ENCODE peak calls at places on chromosome 1, in nine cellular contexts. One of them, this sample, is unnamed.

GRCh38 chr1:1307261-1307907 is 346 bp downstream of the ACAP3 start:
- DNase-seq in progenitor cell of endocrine pancreas: no peak
- DNase-seq in fibroblast of mammary gland: no peak
- DNase-seq in pancreas: peak
- DNase-seq in CD4-positive, alpha-beta T cell: no peak
- DNase-seq in H1: no peak
- DNase-seq in brain microvascular endothelial cell: no peak
- DNase-seq in cardiac muscle cell: no peak
- DNase-seq in H9: no peak
- DNase-seq in this sample: peak

GRCh38 chr1:33637846-33638440 is 165.5 kb downstream of the ZSCAN20 start:
- DNase-seq in pancreas: no peak
- DNase-seq in brain microvascular endothelial cell: no peak
- DNase-seq in H1: no peak
- DNase-seq in H9: no peak
- DNase-seq in CD4-positive, alpha-beta T cell: no peak
- DNase-seq in progenitor cell of endocrine pancreas: no peak
- DNase-seq in cardiac muscle cell: no peak
- DNase-seq in fibroblast of mammary gland: peak
- DNase-seq in this sample: no peak

GRCh38 chr1:183029591-183030000 is 6.4 kb downstream of the LAMC1 start:
- DNase-seq in progenitor cell of endocrine pancreas: no peak
- DNase-seq in CD4-positive, alpha-beta T cell: no peak
- DNase-seq in pancreas: no peak
- DNase-seq in cardiac muscle cell: peak
- DNase-seq in brain microvascular endothelial cell: peak
- DNase-seq in H9: no peak
- DNase-seq in H1: no peak
- DNase-seq in fibroblast of mammary gland: peak
- DNase-seq in this sample: no peak

GRCh38 chr1:21607549-21608529 is 61.3 kb downstream of the RAP1GAP start:
- DNase-seq in cardiac muscle cell: peak
- DNase-seq in CD4-positive, alpha-beta T cell: peak
- DNase-seq in pancreas: peak
- DNase-seq in H1: peak
- DNase-seq in brain microvascular endothelial cell: peak
- DNase-seq in progenitor cell of endocrine pancreas: peak
- DNase-seq in H9: peak
- DNase-seq in fibroblast of mammary gland: peak
- DNase-seq in this sample: peak

GRCh38 chr1:100404816-100405215 is 52.5 kb downstream of the CDC14A start:
- DNase-seq in progenitor cell of endocrine pancreas: no peak
- DNase-seq in cardiac muscle cell: no peak
- DNase-seq in H9: no peak
- DNase-seq in H1: no peak
- DNase-seq in pancreas: no peak
- DNase-seq in CD4-positive, alpha-beta T cell: no peak
- DNase-seq in brain microvascular endothelial cell: no peak
- DNase-seq in fibroblast of mammary gland: peak
- DNase-seq in this sample: no peak

GRCh38 chr1:182430263-182431068 is 19.5 kb upstream of the RGSL1 start:
- DNase-seq in progenitor cell of endocrine pancreas: no peak
- DNase-seq in H9: no peak
- DNase-seq in cardiac muscle cell: peak
- DNase-seq in CD4-positive, alpha-beta T cell: no peak
- DNase-seq in H1: no peak
- DNase-seq in fibroblast of mammary gland: no peak
- DNase-seq in brain microvascular endothelial cell: peak
- DNase-seq in pancreas: no peak
- DNase-seq in this sample: no peak

GRCh38 chr1:81305997-81306452 is 494.7 kb upstream of the ADGRL2 start:
- DNase-seq in brain microvascular endothelial cell: peak
- DNase-seq in H9: no peak
- DNase-seq in progenitor cell of endocrine pancreas: no peak
- DNase-seq in fibroblast of mammary gland: peak
- DNase-seq in CD4-positive, alpha-beta T cell: no peak
- DNase-seq in pancreas: no peak
- DNase-seq in H1: no peak
- DNase-seq in cardiac muscle cell: peak
- DNase-seq in this sample: no peak

GRCh38 chr1:8315573-8316475 is 2.1 kb upstream of the SLC45A1 start:
- DNase-seq in progenitor cell of endocrine pancreas: no peak
- DNase-seq in cardiac muscle cell: no peak
- DNase-seq in H1: no peak
- DNase-seq in H9: peak
- DNase-seq in fibroblast of mammary gland: no peak
- DNase-seq in brain microvascular endothelial cell: no peak
- DNase-seq in CD4-positive, alpha-beta T cell: no peak
- DNase-seq in pancreas: peak
- DNase-seq in this sample: no peak

GRCh38 chr1:79204774-79205173 is 198.2 kb upstream of the ADGRL4 start:
- DNase-seq in CD4-positive, alpha-beta T cell: no peak
- DNase-seq in brain microvascular endothelial cell: no peak
- DNase-seq in H1: no peak
- DNase-seq in progenitor cell of endocrine pancreas: no peak
- DNase-seq in cardiac muscle cell: no peak
- DNase-seq in fibroblast of mammary gland: no peak
- DNase-seq in H9: no peak
- DNase-seq in pancreas: no peak
- DNase-seq in this sample: no peak

GRCh38 chr1:5707566-5708178 is 284.6 kb downstream of the NPHP4 start:
- DNase-seq in H9: peak
- DNase-seq in cardiac muscle cell: no peak
- DNase-seq in brain microvascular endothelial cell: no peak
- DNase-seq in fibroblast of mammary gland: no peak
- DNase-seq in progenitor cell of endocrine pancreas: no peak
- DNase-seq in pancreas: no peak
- DNase-seq in CD4-positive, alpha-beta T cell: no peak
- DNase-seq in H1: no peak
- DNase-seq in this sample: no peak

GRCh38 chr1:6775644-6776043 is 9.6 kb upstream of the CAMTA1 start:
- DNase-seq in H1: no peak
- DNase-seq in brain microvascular endothelial cell: no peak
- DNase-seq in H9: no peak
- DNase-seq in CD4-positive, alpha-beta T cell: no peak
- DNase-seq in progenitor cell of endocrine pancreas: no peak
- DNase-seq in pancreas: no peak
- DNase-seq in fibroblast of mammary gland: no peak
- DNase-seq in cardiac muscle cell: no peak
- DNase-seq in this sample: no peak

GRCh38 chr1:106678661-106679060 is 377.8 kb upstream of the PRMT6 start:
- DNase-seq in fibroblast of mammary gland: peak
- DNase-seq in H1: no peak
- DNase-seq in H9: no peak
- DNase-seq in cardiac muscle cell: no peak
- DNase-seq in pancreas: no peak
- DNase-seq in progenitor cell of endocrine pancreas: no peak
- DNase-seq in CD4-positive, alpha-beta T cell: no peak
- DNase-seq in brain microvascular endothelial cell: no peak
- DNase-seq in this sample: no peak

GRCh38 chr1:157193702-157194391 is 55.7 kb upstream of the ETV3 start:
- DNase-seq in pancreas: peak
- DNase-seq in CD4-positive, alpha-beta T cell: peak
- DNase-seq in H1: peak
- DNase-seq in H9: peak
- DNase-seq in cardiac muscle cell: peak
- DNase-seq in progenitor cell of endocrine pancreas: peak
- DNase-seq in brain microvascular endothelial cell: peak
- DNase-seq in fibroblast of mammary gland: peak
- DNase-seq in this sample: peak

GRCh38 chr1:20719261-20719660 is 1.5 kb upstream of the KIF17 start:
- DNase-seq in pancreas: no peak
- DNase-seq in brain microvascular endothelial cell: no peak
- DNase-seq in progenitor cell of endocrine pancreas: no peak
- DNase-seq in CD4-positive, alpha-beta T cell: no peak
- DNase-seq in cardiac muscle cell: no peak
- DNase-seq in fibroblast of mammary gland: no peak
- DNase-seq in H1: no peak
- DNase-seq in H9: no peak
- DNase-seq in this sample: no peak

GRCh38 chr1:222916067-222916466 is 101.2 kb downstream of the DISP1 start:
- DNase-seq in H1: no peak
- DNase-seq in cardiac muscle cell: no peak
- DNase-seq in CD4-positive, alpha-beta T cell: no peak
- DNase-seq in H9: no peak
- DNase-seq in progenitor cell of endocrine pancreas: no peak
- DNase-seq in fibroblast of mammary gland: no peak
- DNase-seq in pancreas: no peak
- DNase-seq in brain microvascular endothelial cell: no peak
- DNase-seq in this sample: no peak

GRCh38 chr1:202438393-202439174 is 90.1 kb downstream of the PPP1R12B start:
- DNase-seq in fibroblast of mammary gland: no peak
- DNase-seq in cardiac muscle cell: no peak
- DNase-seq in brain microvascular endothelial cell: no peak
- DNase-seq in CD4-positive, alpha-beta T cell: no peak
- DNase-seq in pancreas: no peak
- DNase-seq in progenitor cell of endocrine pancreas: no peak
- DNase-seq in H9: no peak
- DNase-seq in H1: no peak
- DNase-seq in this sample: no peak

GRCh38 chr1:163585796-163586195 is 264.0 kb downstream of the NUF2 start:
- DNase-seq in H1: no peak
- DNase-seq in progenitor cell of endocrine pancreas: no peak
- DNase-seq in cardiac muscle cell: no peak
- DNase-seq in H9: no peak
- DNase-seq in pancreas: no peak
- DNase-seq in brain microvascular endothelial cell: no peak
- DNase-seq in CD4-positive, alpha-beta T cell: no peak
- DNase-seq in fibroblast of mammary gland: no peak
- DNase-seq in this sample: no peak

GRCh38 chr1:233289676-233290075 is 5.8 kb downstream of the PCNX2 start:
- DNase-seq in H1: peak
- DNase-seq in pancreas: no peak
- DNase-seq in CD4-positive, alpha-beta T cell: no peak
- DNase-seq in brain microvascular endothelial cell: no peak
- DNase-seq in fibroblast of mammary gland: no peak
- DNase-seq in progenitor cell of endocrine pancreas: no peak
- DNase-seq in H9: peak
- DNase-seq in cardiac muscle cell: no peak
- DNase-seq in this sample: no peak

DNA sequence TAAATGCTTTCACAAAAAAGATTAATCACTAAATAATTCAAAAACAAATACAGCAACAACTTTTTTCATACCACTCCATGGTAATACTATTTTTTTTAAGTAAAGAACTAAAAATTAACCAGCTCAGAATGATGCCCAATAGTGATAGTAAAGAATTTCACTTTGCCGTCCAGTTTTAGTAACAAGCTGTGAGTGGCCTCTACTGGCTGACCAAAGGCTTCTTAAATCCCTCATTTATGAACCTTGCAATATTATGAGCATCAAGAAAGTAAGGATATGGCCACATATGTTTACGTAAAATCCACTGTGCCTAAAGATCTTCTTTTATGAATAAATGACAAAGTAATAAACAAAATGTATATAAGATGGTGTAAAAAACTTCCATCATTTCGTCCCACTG is 108.6 kb downstream of the GPATCH2 start:
- DNase-seq in H1: no peak
- DNase-seq in pancreas: no peak
- DNase-seq in progenitor cell of endocrine pancreas: no peak
- DNase-seq in H9: no peak
- DNase-seq in brain microvascular endothelial cell: no peak
- DNase-seq in fibroblast of mammary gland: no peak
- DNase-seq in CD4-positive, alpha-beta T cell: no peak
- DNase-seq in cardiac muscle cell: peak
- DNase-seq in this sample: no peak
- TF ChIP-seq CTCF in H1: no peak
- TF ChIP-seq CTCF in pancreas: no peak
- TF ChIP-seq CTCF in progenitor cell of endocrine pancreas: peak
- TF ChIP-seq CTCF in H9: no peak
- TF ChIP-seq CTCF in brain microvascular endothelial cell: no peak
- TF ChIP-seq CTCF in fibroblast of mammary gland: no peak
- TF ChIP-seq CTCF in CD4-positive, alpha-beta T cell: no peak
- TF ChIP-seq CTCF in cardiac muscle cell: no peak
- TF ChIP-seq CTCF in this sample: no peak

GRCh38 chr1:180632326-180633088 is 685 bp downstream of the XPR1 start:
- DNase-seq in H1: peak
- DNase-seq in pancreas: peak
- DNase-seq in H9: peak
- DNase-seq in progenitor cell of endocrine pancreas: peak
- DNase-seq in CD4-positive, alpha-beta T cell: peak
- DNase-seq in fibroblast of mammary gland: no peak
- DNase-seq in brain microvascular endothelial cell: no peak
- DNase-seq in cardiac muscle cell: no peak
- DNase-seq in this sample: peak

GRCh38 chr1:180633092-180634045 is 1.5 kb downstream of the XPR1 start:
- DNase-seq in cardiac muscle cell: peak
- DNase-seq in CD4-positive, alpha-beta T cell: no peak
- DNase-seq in H9: no peak
- DNase-seq in brain microvascular endothelial cell: no peak
- DNase-seq in H1: no peak
- DNase-seq in progenitor cell of endocrine pancreas: no peak
- DNase-seq in fibroblast of mammary gland: peak
- DNase-seq in pancreas: no peak
- DNase-seq in this sample: no peak

GRCh38 chr1:180631766-180632325 is at the start of gene XPR1:
- DNase-seq in cardiac muscle cell: peak
- DNase-seq in brain microvascular endothelial cell: peak
- DNase-seq in progenitor cell of endocrine pancreas: peak
- DNase-seq in pancreas: peak
- DNase-seq in H9: peak
- DNase-seq in CD4-positive, alpha-beta T cell: peak
- DNase-seq in fibroblast of mammary gland: peak
- DNase-seq in H1: peak
- DNase-seq in this sample: peak

GRCh38 chr1:180639871-180640270 is 8.0 kb downstream of the XPR1 start:
- DNase-seq in cardiac muscle cell: no peak
- DNase-seq in pancreas: no peak
- DNase-seq in brain microvascular endothelial cell: no peak
- DNase-seq in H9: no peak
- DNase-seq in H1: no peak
- DNase-seq in CD4-positive, alpha-beta T cell: no peak
- DNase-seq in fibroblast of mammary gland: no peak
- DNase-seq in progenitor cell of endocrine pancreas: no peak
- DNase-seq in this sample: no peak

GRCh38 chr1:180636138-180636537 is 4.3 kb downstream of the XPR1 start:
- DNase-seq in fibroblast of mammary gland: peak
- DNase-seq in H9: no peak
- DNase-seq in cardiac muscle cell: peak
- DNase-seq in pancreas: no peak
- DNase-seq in progenitor cell of endocrine pancreas: no peak
- DNase-seq in H1: no peak
- DNase-seq in brain microvascular endothelial cell: no peak
- DNase-seq in CD4-positive, alpha-beta T cell: no peak
- DNase-seq in this sample: no peak
- TF ChIP-seq CTCF in fibroblast of mammary gland: no peak
- TF ChIP-seq CTCF in H9: peak
- TF ChIP-seq CTCF in cardiac muscle cell: peak
- TF ChIP-seq CTCF in pancreas: no peak
- TF ChIP-seq CTCF in progenitor cell of endocrine pancreas: peak
- TF ChIP-seq CTCF in H1: no peak
- TF ChIP-seq CTCF in brain microvascular endothelial cell: no peak
- TF ChIP-seq CTCF in CD4-positive, alpha-beta T cell: no peak
- TF ChIP-seq CTCF in this sample: no peak

GRCh38 chr1:236489710-236490377 is 33.9 kb upstream of the LGALS8 start:
- DNase-seq in CD4-positive, alpha-beta T cell: no peak
- DNase-seq in cardiac muscle cell: peak
- DNase-seq in fibroblast of mammary gland: peak
- DNase-seq in H9: no peak
- DNase-seq in progenitor cell of endocrine pancreas: no peak
- DNase-seq in H1: no peak
- DNase-seq in brain microvascular endothelial cell: peak
- DNase-seq in pancreas: peak
- DNase-seq in this sample: no peak
- TF ChIP-seq CTCF in CD4-positive, alpha-beta T cell: peak
- TF ChIP-seq CTCF in cardiac muscle cell: peak
- TF ChIP-seq CTCF in fibroblast of mammary gland: peak
- TF ChIP-seq CTCF in H9: peak
- TF ChIP-seq CTCF in progenitor cell of endocrine pancreas: peak
- TF ChIP-seq CTCF in H1: peak
- TF ChIP-seq CTCF in brain microvascular endothelial cell: peak
- TF ChIP-seq CTCF in pancreas: peak
- TF ChIP-seq CTCF in this sample: peak

GRCh38 chr1:49104575-49104974 is 327.9 kb upstream of the BEND5 start:
- DNase-seq in brain microvascular endothelial cell: no peak
- DNase-seq in pancreas: no peak
- DNase-seq in fibroblast of mammary gland: no peak
- DNase-seq in cardiac muscle cell: no peak
- DNase-seq in H1: no peak
- DNase-seq in H9: no peak
- DNase-seq in CD4-positive, alpha-beta T cell: no peak
- DNase-seq in progenitor cell of endocrine pancreas: no peak
- DNase-seq in this sample: no peak
- TF ChIP-seq CTCF in brain microvascular endothelial cell: peak
- TF ChIP-seq CTCF in pancreas: no peak
- TF ChIP-seq CTCF in fibroblast of mammary gland: no peak
- TF ChIP-seq CTCF in cardiac muscle cell: no peak
- TF ChIP-seq CTCF in H1: no peak
- TF ChIP-seq CTCF in H9: no peak
- TF ChIP-seq CTCF in CD4-positive, alpha-beta T cell: no peak
- TF ChIP-seq CTCF in progenitor cell of endocrine pancreas: no peak
- TF ChIP-seq CTCF in this sample: no peak